ENCODE peak calls at places on chromosomes 4 and X, in five cellular contexts. P, A, Y, R and Z are unnamed samples.

GRCh38 chrX:105869676-105870075 is 47.3 kb downstream of the NRK start:
- DNase-seq in P (no peak), A (no peak), Y (no peak), R (peak; percentile 38), Z (no peak)

GRCh38 chr4:68490826-68491457 is 43.7 kb downstream of the TMPRSS11E start:
- DNase-seq in P (no peak), A (no peak), Y (no peak), R (no peak), Z (no peak)

GRCh38 chr4:179695175-179695574 is 2252.9 kb upstream of the AGA start:
- DNase-seq in P (peak; percentile 88), A (no peak), Y (no peak), R (peak; percentile 97), Z (no peak)

GRCh38 chr4:141102367-141102766 is 30.9 kb downstream of the RNF150 start:
- DNase-seq in P (peak; percentile 49), A (no peak), Y (no peak), R (peak; percentile 80), Z (no peak)

GRCh38 chr4:100462206-100462605 is 55.6 kb downstream of the EMCN start:
- DNase-seq in P (peak; percentile 69), A (no peak), Y (no peak), R (peak; percentile 49), Z (no peak)

GRCh38 chr4:6946497-6946896 is 36.9 kb downstream of the TBC1D14 start:
- DNase-seq in P (no peak), A (no peak), Y (no peak), R (no peak), Z (no peak)

GRCh38 chrX:68146054-68146453 is 287.2 kb downstream of the OPHN1 start:
- DNase-seq in P (peak; percentile 43), A (no peak), Y (no peak), R (peak; percentile 62), Z (no peak)

GRCh38 chr4:164937576-164938270 is 39.7 kb downstream of the TRIM61 start:
- DNase-seq in P (peak; percentile 13), A (no peak), Y (no peak), R (peak; percentile 18), Z (peak; percentile 65)

GRCh38 chrX:143632625-143633387 is 3.1 kb downstream of the SLITRK4 start:
- DNase-seq in P (peak; percentile 57), A (no peak), Y (no peak), R (no peak), Z (no peak)

GRCh38 chr4:83282049-83282535 is 2.5 kb downstream of the COQ2 start:
- DNase-seq in P (peak; percentile 71), A (peak; percentile 14), Y (peak; percentile 52), R (peak; percentile 62), Z (no peak)

GRCh38 chr4:155026715-155027114 is 181.7 kb upstream of the NPY2R start:
- DNase-seq in P (no peak), A (no peak), Y (no peak), R (no peak), Z (no peak)

GRCh38 chrX:133983974-133984578 is 1.3 kb downstream of the GPC3 start:
- DNase-seq in P (no peak), A (no peak), Y (peak; percentile 55), R (no peak), Z (peak; percentile 36)

GRCh38 chr4:5631352-5632042 is 76.9 kb downstream of the EVC2 start:
- DNase-seq in P (no peak), A (no peak), Y (no peak), R (no peak), Z (no peak)

GRCh38 chr4:71526626-71527406 is 188.0 kb downstream of the SLC4A4 start:
- DNase-seq in P (no peak), A (peak; percentile 21), Y (no peak), R (no peak), Z (no peak)

GRCh38 chr4:117429061-117429460 is 343.7 kb upstream of the TRAM1L1 start:
- DNase-seq in P (no peak), A (no peak), Y (peak; percentile 51), R (no peak), Z (peak; percentile 46)

GRCh38 chr4:113711883-113712662 is 49.5 kb downstream of the CAMK2D start:
- DNase-seq in P (no peak), A (no peak), Y (no peak), R (no peak), Z (no peak)

GRCh38 chrX:104987063-104987462 is 233.4 kb downstream of the TEX13A start:
- DNase-seq in P (no peak), A (no peak), Y (no peak), R (no peak), Z (no peak)

GRCh38 chr4:6724461-6725111 is 8.6 kb downstream of the BLOC1S4 start:
- DNase-seq in P (peak; percentile 63), A (no peak), Y (no peak), R (peak; percentile 41), Z (no peak)

GRCh38 chr4:8144359-8144758 is 14.3 kb downstream of the ABLIM2 start:
- DNase-seq in P (no peak), A (no peak), Y (no peak), R (no peak), Z (peak; percentile 57)

GRCh38 chr4:891747-892146 is 40.4 kb downstream of the GAK start:
- DNase-seq in P (no peak), A (no peak), Y (peak; percentile 81), R (no peak), Z (peak; percentile 70)

GRCh38 chr4:67380154-67380553 is 165.1 kb downstream of the CENPC start:
- DNase-seq in P (no peak), A (no peak), Y (no peak), R (no peak), Z (no peak)

GRCh38 chr4:38135201-38135600 is 175.0 kb downstream of the PTTG2 start:
- DNase-seq in P (no peak), A (no peak), Y (no peak), R (no peak), Z (no peak)

GRCh38 chr4:152478456-152479237 is 57.2 kb downstream of the FBXW7 start:
- DNase-seq in P (no peak), A (no peak), Y (no peak), R (peak; percentile 54), Z (no peak)

GRCh38 chr4:22957774-22958173 is 265.0 kb downstream of the GBA3 start:
- DNase-seq in P (no peak), A (no peak), Y (no peak), R (no peak), Z (no peak)

GRCh38 chr4:41339812-41340809 is 83.4 kb downstream of the UCHL1 start:
- DNase-seq in P (peak; percentile 67), A (no peak), Y (no peak), R (peak; percentile 34), Z (peak; percentile 66)

GRCh38 chr4:38334791-38335190 is 329.2 kb upstream of the KLF3 start:
- DNase-seq in P (no peak), A (no peak), Y (no peak), R (no peak), Z (no peak)

GRCh38 chr4:89056953-89057398 is at the start of gene FAM13A:
- DNase-seq in P (peak; percentile 95), A (peak; percentile 80), Y (peak; percentile 60), R (peak; percentile 97), Z (peak; percentile 89)

GRCh38 chr4:161894493-161895167 is 269.2 kb downstream of the FSTL5 start:
- DNase-seq in P (no peak), A (no peak), Y (no peak), R (no peak), Z (no peak)

GRCh38 chr4:24888945-24889344 is 23.9 kb downstream of the CCDC149 start:
- DNase-seq in P (no peak), A (no peak), Y (no peak), R (no peak), Z (no peak)

GRCh38 chr4:17218801-17219200 is 293.1 kb downstream of the QDPR start:
- DNase-seq in P (no peak), A (no peak), Y (no peak), R (no peak), Z (no peak)

GRCh38 chrX:6313356-6313755 is 84.7 kb upstream of the NLGN4X start:
- DNase-seq in P (no peak), A (no peak), Y (no peak), R (no peak), Z (no peak)

GRCh38 chr4:26061248-26061986 is 147.4 kb downstream of the SMIM20 start:
- DNase-seq in P (peak; percentile 59), A (no peak), Y (peak; percentile 53), R (peak; percentile 60), Z (peak; percentile 72)

GRCh38 chrX:115023139-115023538 is 5.7 kb upstream of the IL13RA2 start:
- DNase-seq in P (peak; percentile 69), A (no peak), Y (no peak), R (peak; percentile 90), Z (no peak)

GRCh38 chrX:53630261-53630660 is 56.3 kb downstream of the HUWE1 start:
- DNase-seq in P (no peak), A (no peak), Y (no peak), R (no peak), Z (no peak)

GRCh38 chr4:137572163-137572562 is 39.9 kb upstream of the PCDH18 start:
- DNase-seq in P (no peak), A (no peak), Y (no peak), R (no peak), Z (no peak)

GRCh38 chr4:128341634-128342033 is 54.0 kb upstream of the PGRMC2 start:
- DNase-seq in P (no peak), A (no peak), Y (no peak), R (no peak), Z (no peak)

GRCh38 chr4:86939123-86939522 is 4.3 kb downstream of the AFF1 start:
- DNase-seq in P (peak; percentile 34), A (no peak), Y (no peak), R (no peak), Z (no peak)

GRCh38 chr4:139146926-139147547 is 30.0 kb downstream of the ELF2 start:
- DNase-seq in P (no peak), A (no peak), Y (no peak), R (no peak), Z (no peak)
- H2BK15ac ChIP-seq in P (no peak overlapping the region), A (no peak overlapping the region), Y (no peak overlapping the region), R (no peak overlapping the region), Z (no peak overlapping the region)

DNA sequence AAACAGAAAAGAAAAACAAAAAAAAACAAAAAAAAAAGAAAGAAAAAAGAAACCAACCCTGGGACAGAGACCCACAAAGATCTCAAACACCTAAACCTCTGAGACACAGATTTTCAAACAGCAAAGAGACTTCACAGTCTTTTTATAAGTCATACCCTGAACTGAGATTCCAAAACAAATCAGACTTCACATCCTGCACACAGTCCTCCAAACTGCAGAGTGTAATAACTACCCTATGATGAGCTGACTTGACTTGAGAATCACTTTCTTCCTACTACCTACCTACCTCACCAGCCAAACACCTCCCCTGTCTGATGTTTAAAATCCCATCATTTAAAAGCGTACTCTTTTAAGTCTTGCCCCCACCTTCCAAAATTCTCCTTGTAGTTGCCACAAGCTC is 25.2 kb upstream of the GLOD5 start:
- DNase-seq in P (no peak), A (no peak), Y (no peak), R (no peak), Z (no peak)
- H3K18ac ChIP-seq in P (peak overlapping the region; percentile 21), A (no peak overlapping the region), Y (no peak overlapping the region), R (no peak overlapping the region), Z (no peak overlapping the region)

GRCh38 chr4:123556526-123556925 is 159.9 kb downstream of the SPRY1 start:
- DNase-seq in P (no peak), A (no peak), Y (no peak), R (no peak), Z (no peak)
- H2BK15ac ChIP-seq in P (no peak overlapping the region), A (no peak overlapping the region), Y (no peak overlapping the region), R (no peak overlapping the region), Z (no peak overlapping the region)

GRCh38 chrX:101408530-101408836 is 461 bp downstream of the HNRNPH2 start:
- DNase-seq in P (no peak), A (no peak), Y (no peak), R (no peak), Z (no peak)
- H3K18ac ChIP-seq in P (no peak overlapping the region), A (no peak overlapping the region), Y (no peak overlapping the region), R (peak overlapping the region; percentile 13), Z (peak overlapping the region; percentile 66)